ENCODE peak calls at places on chromosomes 1 and 21, in six cellular contexts. One of them, this sample, is unnamed. For H3K36me3, the result is how much of the 10 kb centered on the place peaks cover.

GRCh38 chr1:232393834-232394146 is 236.1 kb downstream of the SIPA1L2 start:
- DNase-seq in left lung: no peak
- DNase-seq in psoas muscle: no peak
- DNase-seq in kidney epithelial cell: no peak
- DNase-seq in stomach: no peak
- DNase-seq in adrenal gland: no peak
- DNase-seq in this sample: no peak

GRCh38 chr21:37631319-37632117 is 264.9 kb downstream of the DYRK1A start:
- DNase-seq in left lung: no peak
- DNase-seq in psoas muscle: no peak
- DNase-seq in kidney epithelial cell: peak
- DNase-seq in stomach: peak
- DNase-seq in adrenal gland: no peak
- DNase-seq in this sample: no peak

GRCh38 chr1:47931395-47931794 is 65.8 kb downstream of the TRABD2B start:
- DNase-seq in left lung: no peak
- DNase-seq in psoas muscle: no peak
- DNase-seq in kidney epithelial cell: no peak
- DNase-seq in stomach: peak
- DNase-seq in adrenal gland: no peak
- DNase-seq in this sample: no peak

GRCh38 chr1:23995431-23995837 is 15.3 kb upstream of the SRSF10 start:
- DNase-seq in left lung: no peak
- DNase-seq in psoas muscle: no peak
- DNase-seq in kidney epithelial cell: no peak
- DNase-seq in stomach: no peak
- DNase-seq in adrenal gland: no peak
- DNase-seq in this sample: no peak

GRCh38 chr1:48341221-48341620 is 118.7 kb downstream of the SLC5A9 start:
- DNase-seq in left lung: no peak
- DNase-seq in psoas muscle: no peak
- DNase-seq in kidney epithelial cell: no peak
- DNase-seq in stomach: no peak
- DNase-seq in adrenal gland: no peak
- DNase-seq in this sample: no peak

GRCh38 chr1:36807262-36807661 is 227.1 kb downstream of the GRIK3 start:
- DNase-seq in left lung: peak
- DNase-seq in psoas muscle: peak
- DNase-seq in kidney epithelial cell: no peak
- DNase-seq in stomach: no peak
- DNase-seq in adrenal gland: no peak
- DNase-seq in this sample: no peak

GRCh38 chr1:93807301-93807930 is 71.6 kb downstream of the DNTTIP2 start:
- DNase-seq in left lung: no peak
- DNase-seq in psoas muscle: no peak
- DNase-seq in kidney epithelial cell: no peak
- DNase-seq in stomach: no peak
- DNase-seq in adrenal gland: no peak
- DNase-seq in this sample: no peak

GRCh38 chr1:163999131-163999530 is 559.9 kb upstream of the PBX1 start:
- DNase-seq in left lung: no peak
- DNase-seq in psoas muscle: no peak
- DNase-seq in kidney epithelial cell: no peak
- DNase-seq in stomach: no peak
- DNase-seq in adrenal gland: no peak
- DNase-seq in this sample: no peak

GRCh38 chr21:45592626-45593134 is 50.4 kb upstream of the SLC19A1 start:
- DNase-seq in left lung: no peak
- DNase-seq in psoas muscle: no peak
- DNase-seq in kidney epithelial cell: no peak
- DNase-seq in stomach: no peak
- DNase-seq in adrenal gland: no peak
- DNase-seq in this sample: peak

GRCh38 chr1:57238408-57238807 is 185.5 kb downstream of the DAB1 start:
- DNase-seq in left lung: no peak
- DNase-seq in psoas muscle: no peak
- DNase-seq in kidney epithelial cell: no peak
- DNase-seq in stomach: no peak
- DNase-seq in adrenal gland: no peak
- DNase-seq in this sample: no peak

GRCh38 chr21:14956826-14957225 is 108.0 kb downstream of the NRIP1 start:
- DNase-seq in left lung: no peak
- DNase-seq in psoas muscle: no peak
- DNase-seq in kidney epithelial cell: no peak
- DNase-seq in stomach: no peak
- DNase-seq in adrenal gland: no peak
- DNase-seq in this sample: no peak

GRCh38 chr1:53128401-53128800 is 14.0 kb downstream of the SLC1A7 start:
- DNase-seq in left lung: no peak
- DNase-seq in psoas muscle: no peak
- DNase-seq in kidney epithelial cell: no peak
- DNase-seq in stomach: no peak
- DNase-seq in adrenal gland: no peak
- DNase-seq in this sample: peak

GRCh38 chr1:43280683-43281082 is 4.7 kb downstream of the C1orf210 start:
- DNase-seq in left lung: no peak
- DNase-seq in psoas muscle: no peak
- DNase-seq in kidney epithelial cell: no peak
- DNase-seq in stomach: no peak
- DNase-seq in adrenal gland: no peak
- DNase-seq in this sample: peak

GRCh38 chr1:960371-961131 is at the start of gene KLHL17:
- DNase-seq in left lung: peak
- DNase-seq in psoas muscle: peak
- DNase-seq in kidney epithelial cell: no peak
- DNase-seq in stomach: peak
- DNase-seq in adrenal gland: peak
- DNase-seq in this sample: peak

GRCh38 chr1:25167269-25168192 is 64.8 kb downstream of the SYF2 start:
- DNase-seq in left lung: no peak
- DNase-seq in psoas muscle: no peak
- DNase-seq in kidney epithelial cell: no peak
- DNase-seq in stomach: no peak
- DNase-seq in adrenal gland: no peak
- DNase-seq in this sample: no peak

GRCh38 chr1:107867422-107867821 is 97.6 kb downstream of the VAV3 start:
- DNase-seq in left lung: no peak
- DNase-seq in psoas muscle: no peak
- DNase-seq in kidney epithelial cell: no peak
- DNase-seq in stomach: no peak
- DNase-seq in adrenal gland: no peak
- DNase-seq in this sample: no peak

GRCh38 chr1:102851616-102852015 is 256.7 kb downstream of the COL11A1 start:
- DNase-seq in left lung: no peak
- DNase-seq in psoas muscle: no peak
- DNase-seq in kidney epithelial cell: no peak
- DNase-seq in stomach: no peak
- DNase-seq in adrenal gland: no peak
- DNase-seq in this sample: no peak

GRCh38 chr1:18429654-18430053 is 51.1 kb upstream of the KLHDC7A start:
- DNase-seq in left lung: no peak
- DNase-seq in psoas muscle: no peak
- DNase-seq in kidney epithelial cell: no peak
- DNase-seq in stomach: no peak
- DNase-seq in adrenal gland: no peak
- DNase-seq in this sample: no peak

GRCh38 chr1:196997428-196997827 is 20.1 kb downstream of the CFHR5 start:
- DNase-seq in left lung: no peak
- DNase-seq in psoas muscle: no peak
- DNase-seq in kidney epithelial cell: no peak
- DNase-seq in stomach: no peak
- DNase-seq in adrenal gland: no peak
- DNase-seq in this sample: no peak

GRCh38 chr1:235838021-235838420 is 28.7 kb downstream of the LYST start:
- DNase-seq in left lung: no peak
- DNase-seq in psoas muscle: no peak
- DNase-seq in kidney epithelial cell: no peak
- DNase-seq in stomach: no peak
- DNase-seq in adrenal gland: no peak
- DNase-seq in this sample: no peak

GRCh38 chr1:235831148-235831547 is 35.6 kb downstream of the LYST start:
- DNase-seq in left lung: no peak
- DNase-seq in psoas muscle: no peak
- DNase-seq in kidney epithelial cell: peak
- DNase-seq in stomach: no peak
- DNase-seq in adrenal gland: no peak
- DNase-seq in this sample: no peak

GRCh38 chr1:235832011-235832410 is 34.7 kb downstream of the LYST start:
- DNase-seq in left lung: no peak
- DNase-seq in psoas muscle: no peak
- DNase-seq in kidney epithelial cell: no peak
- DNase-seq in stomach: no peak
- DNase-seq in adrenal gland: no peak
- DNase-seq in this sample: no peak

GRCh38 chr1:235834620-235835019 is 32.1 kb downstream of the LYST start:
- DNase-seq in left lung: no peak
- DNase-seq in psoas muscle: no peak
- DNase-seq in kidney epithelial cell: no peak
- DNase-seq in stomach: no peak
- DNase-seq in adrenal gland: no peak
- DNase-seq in this sample: no peak

GRCh38 chr1:235835226-235835625 is 31.5 kb downstream of the LYST start:
- DNase-seq in left lung: no peak
- DNase-seq in psoas muscle: peak
- DNase-seq in kidney epithelial cell: no peak
- DNase-seq in stomach: peak
- DNase-seq in adrenal gland: peak
- DNase-seq in this sample: no peak
- TF ChIP-seq CTCF in left lung: no peak
- TF ChIP-seq CTCF in psoas muscle: no peak
- TF ChIP-seq CTCF in kidney epithelial cell: no peak
- TF ChIP-seq CTCF in stomach: no peak
- TF ChIP-seq CTCF in adrenal gland: no peak
- TF ChIP-seq CTCF in this sample: peak

GRCh38 chr21:43736224-43736883 is 17.4 kb downstream of the PDXK start:
- DNase-seq in left lung: no peak
- DNase-seq in psoas muscle: no peak
- DNase-seq in kidney epithelial cell: no peak
- DNase-seq in stomach: no peak
- DNase-seq in adrenal gland: no peak
- DNase-seq in this sample: no peak
- H3K36me3 ChIP-seq in left lung: under half
- H3K36me3 ChIP-seq in psoas muscle: under half
- H3K36me3 ChIP-seq in kidney epithelial cell: under half
- H3K36me3 ChIP-seq in stomach: under half
- H3K36me3 ChIP-seq in adrenal gland: under half
- H3K36me3 ChIP-seq in this sample: under half

DNA sequence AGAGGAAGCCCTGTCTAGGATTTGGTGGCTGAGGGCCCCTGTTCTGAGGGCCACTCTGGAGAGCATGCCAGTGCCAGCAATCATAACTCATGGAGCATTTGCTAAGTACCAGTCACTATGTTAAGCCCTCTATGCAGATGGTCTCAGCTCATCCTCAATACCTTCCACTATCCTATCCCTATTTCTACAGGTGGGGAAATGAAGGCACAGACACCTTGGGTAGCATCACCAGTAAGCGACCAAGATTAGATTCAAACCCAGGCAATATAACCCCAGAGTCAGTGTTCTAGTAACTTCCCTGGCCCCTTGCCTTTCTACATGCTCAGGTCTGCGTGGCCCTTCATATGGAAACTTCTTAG is 7.9 kb upstream of the NBPF1 start:
- DNase-seq in left lung: no peak
- DNase-seq in psoas muscle: no peak
- DNase-seq in kidney epithelial cell: no peak
- DNase-seq in stomach: no peak
- DNase-seq in adrenal gland: peak
- DNase-seq in this sample: no peak
- TF ChIP-seq CTCF in left lung: peak
- TF ChIP-seq CTCF in psoas muscle: no peak
- TF ChIP-seq CTCF in kidney epithelial cell: no peak
- TF ChIP-seq CTCF in stomach: peak
- TF ChIP-seq CTCF in adrenal gland: no peak
- TF ChIP-seq CTCF in this sample: no peak

DNA sequence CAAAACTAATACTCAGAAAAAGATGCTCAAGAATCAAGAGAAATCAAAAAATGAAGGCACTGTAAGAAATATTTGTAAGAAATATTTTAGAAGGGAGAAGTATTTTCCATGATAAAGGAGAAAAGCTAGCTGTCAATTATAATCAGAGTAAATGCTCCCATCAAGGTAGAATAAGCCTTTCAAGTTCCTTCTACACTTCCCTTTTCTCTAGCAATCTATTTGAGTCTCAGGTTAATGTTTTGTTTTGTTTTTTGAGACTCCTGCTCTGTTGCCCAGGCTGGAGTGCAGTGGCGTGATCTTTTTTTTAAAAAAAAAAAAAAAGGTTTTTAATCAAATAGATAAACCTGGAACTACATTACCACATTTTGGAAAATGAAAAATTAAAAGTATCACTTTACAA is 33.3 kb downstream of the PUM1 start:
- DNase-seq in left lung: no peak
- DNase-seq in psoas muscle: no peak
- DNase-seq in kidney epithelial cell: no peak
- DNase-seq in stomach: no peak
- DNase-seq in adrenal gland: no peak
- DNase-seq in this sample: no peak
- H3K36me3 ChIP-seq in left lung: under half
- H3K36me3 ChIP-seq in psoas muscle: under half
- H3K36me3 ChIP-seq in kidney epithelial cell: under half
- H3K36me3 ChIP-seq in stomach: under half
- H3K36me3 ChIP-seq in adrenal gland: under half
- H3K36me3 ChIP-seq in this sample: under half

DNA sequence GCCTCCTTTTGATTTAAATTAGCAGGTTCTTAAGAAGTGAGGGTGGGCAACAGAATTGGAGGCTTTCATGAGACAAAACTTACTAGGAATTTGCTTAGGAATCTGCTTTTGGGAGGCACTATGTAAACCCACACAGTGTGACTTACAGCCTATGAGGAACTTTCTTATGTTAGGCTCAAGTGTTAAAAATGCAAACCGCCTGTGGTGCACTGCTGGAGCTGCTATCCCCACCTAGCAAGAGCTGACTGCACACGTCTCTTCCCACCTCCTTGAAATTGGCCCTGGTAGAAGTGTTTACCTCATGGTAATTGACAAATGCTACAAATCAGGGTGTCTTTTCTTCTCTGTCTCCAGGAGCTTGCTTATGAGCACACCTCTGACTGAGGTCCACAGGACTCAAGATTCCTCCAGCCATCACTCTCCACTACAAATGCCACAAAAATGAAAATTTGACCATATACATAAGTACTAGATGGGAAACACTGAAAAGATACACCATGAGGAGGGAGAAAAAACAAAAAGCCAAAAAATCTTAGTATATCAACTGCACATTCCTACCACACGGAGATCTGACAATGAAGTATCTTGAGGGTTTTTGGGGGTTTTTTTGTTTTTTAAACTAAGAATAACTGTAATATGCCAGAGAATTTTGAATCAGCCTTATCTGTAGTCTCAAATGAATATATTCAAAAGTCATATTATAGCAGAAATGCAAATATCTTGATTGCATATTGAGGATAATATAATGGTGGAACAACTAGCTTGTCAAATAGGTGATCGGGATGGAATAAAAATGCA is 18.2 kb upstream of the NPL start:
- DNase-seq in left lung: no peak
- DNase-seq in psoas muscle: no peak
- DNase-seq in kidney epithelial cell: no peak
- DNase-seq in stomach: no peak
- DNase-seq in adrenal gland: no peak
- DNase-seq in this sample: no peak
- TF ChIP-seq CTCF in left lung: no peak
- TF ChIP-seq CTCF in psoas muscle: peak
- TF ChIP-seq CTCF in kidney epithelial cell: no peak
- TF ChIP-seq CTCF in stomach: no peak
- TF ChIP-seq CTCF in adrenal gland: no peak
- TF ChIP-seq CTCF in this sample: no peak